ENCODE peak calls at places on chromosomes 1 and 21, in seven cellular contexts. One of them, this sample, is unnamed.

GRCh38 chr21:44926364-44927101 is 5.8 kb upstream of the ITGB2 start:
- DNase-seq in activated naive CD4-positive, alpha-beta T cell treated with Interleukin-2 at 50 U/mL for 16 hours: peak; percentile 56
- DNase-seq in dorsolateral prefrontal cortex: no peak
- DNase-seq in activated CD4-positive, CD25-positive, alpha-beta regulatory T cell: peak; percentile 28
- DNase-seq in NCI-H1105 treated with DMSO at 0.1 percent for 48 hours: no peak
- DNase-seq in caudate nucleus: no peak
- DNase-seq in LNCaP clone FGC: no peak
- DNase-seq in this sample: no peak

GRCh38 chr21:45327458-45328197 is 39.9 kb upstream of the POFUT2 start:
- DNase-seq in caudate nucleus: no peak
- DNase-seq in activated CD4-positive, CD25-positive, alpha-beta regulatory T cell: no peak
- DNase-seq in dorsolateral prefrontal cortex: peak; percentile 42
- DNase-seq in LNCaP clone FGC: no peak
- DNase-seq in NCI-H1105 treated with DMSO at 0.1 percent for 48 hours: no peak
- DNase-seq in activated naive CD4-positive, alpha-beta T cell treated with Interleukin-2 at 50 U/mL for 16 hours: no peak
- DNase-seq in this sample: no peak

GRCh38 chr1:204417231-204417997 is 5.8 kb upstream of the PPP1R15B start:
- DNase-seq in LNCaP clone FGC: peak; percentile 94
- DNase-seq in caudate nucleus: peak; percentile 20
- DNase-seq in activated CD4-positive, CD25-positive, alpha-beta regulatory T cell: no peak
- DNase-seq in activated naive CD4-positive, alpha-beta T cell treated with Interleukin-2 at 50 U/mL for 16 hours: peak; percentile 48
- DNase-seq in dorsolateral prefrontal cortex: no peak
- DNase-seq in NCI-H1105 treated with DMSO at 0.1 percent for 48 hours: no peak
- DNase-seq in this sample: peak; percentile 99

GRCh38 chr1:223748405-223748772 is 36.0 kb downstream of the CAPN2 start:
- DNase-seq in activated CD4-positive, CD25-positive, alpha-beta regulatory T cell: no peak
- DNase-seq in LNCaP clone FGC: no peak
- DNase-seq in caudate nucleus: no peak
- DNase-seq in dorsolateral prefrontal cortex: no peak
- DNase-seq in NCI-H1105 treated with DMSO at 0.1 percent for 48 hours: no peak
- DNase-seq in activated naive CD4-positive, alpha-beta T cell treated with Interleukin-2 at 50 U/mL for 16 hours: peak; percentile 17
- DNase-seq in this sample: no peak

GRCh38 chr1:53654216-53655210 is 84.5 kb downstream of the GLIS1 start:
- DNase-seq in dorsolateral prefrontal cortex: no peak
- DNase-seq in activated naive CD4-positive, alpha-beta T cell treated with Interleukin-2 at 50 U/mL for 16 hours: no peak
- DNase-seq in LNCaP clone FGC: no peak
- DNase-seq in NCI-H1105 treated with DMSO at 0.1 percent for 48 hours: no peak
- DNase-seq in caudate nucleus: no peak
- DNase-seq in activated CD4-positive, CD25-positive, alpha-beta regulatory T cell: no peak
- DNase-seq in this sample: no peak

GRCh38 chr1:64163972-64164371 is 39.5 kb upstream of the UBE2U start:
- DNase-seq in activated naive CD4-positive, alpha-beta T cell treated with Interleukin-2 at 50 U/mL for 16 hours: no peak
- DNase-seq in activated CD4-positive, CD25-positive, alpha-beta regulatory T cell: no peak
- DNase-seq in caudate nucleus: no peak
- DNase-seq in LNCaP clone FGC: no peak
- DNase-seq in dorsolateral prefrontal cortex: no peak
- DNase-seq in NCI-H1105 treated with DMSO at 0.1 percent for 48 hours: no peak
- DNase-seq in this sample: no peak

GRCh38 chr1:54275349-54275748 is 75.4 kb downstream of the MRPL37 start:
- DNase-seq in NCI-H1105 treated with DMSO at 0.1 percent for 48 hours: no peak
- DNase-seq in LNCaP clone FGC: no peak
- DNase-seq in dorsolateral prefrontal cortex: no peak
- DNase-seq in caudate nucleus: no peak
- DNase-seq in activated CD4-positive, CD25-positive, alpha-beta regulatory T cell: no peak
- DNase-seq in activated naive CD4-positive, alpha-beta T cell treated with Interleukin-2 at 50 U/mL for 16 hours: no peak
- DNase-seq in this sample: no peak

GRCh38 chr1:24181619-24182018 is 5.5 kb downstream of the IFNLR1 start:
- DNase-seq in caudate nucleus: no peak
- DNase-seq in NCI-H1105 treated with DMSO at 0.1 percent for 48 hours: no peak
- DNase-seq in activated CD4-positive, CD25-positive, alpha-beta regulatory T cell: no peak
- DNase-seq in activated naive CD4-positive, alpha-beta T cell treated with Interleukin-2 at 50 U/mL for 16 hours: no peak
- DNase-seq in LNCaP clone FGC: no peak
- DNase-seq in dorsolateral prefrontal cortex: no peak
- DNase-seq in this sample: no peak

GRCh38 chr21:45992311-45993209 is 11.0 kb downstream of the COL6A1 start:
- DNase-seq in activated naive CD4-positive, alpha-beta T cell treated with Interleukin-2 at 50 U/mL for 16 hours: no peak
- DNase-seq in activated CD4-positive, CD25-positive, alpha-beta regulatory T cell: no peak
- DNase-seq in dorsolateral prefrontal cortex: peak; percentile 40
- DNase-seq in caudate nucleus: no peak
- DNase-seq in LNCaP clone FGC: no peak
- DNase-seq in NCI-H1105 treated with DMSO at 0.1 percent for 48 hours: no peak
- DNase-seq in this sample: no peak

GRCh38 chr1:91755176-91755575 is 130.8 kb downstream of the TGFBR3 start:
- DNase-seq in activated naive CD4-positive, alpha-beta T cell treated with Interleukin-2 at 50 U/mL for 16 hours: no peak
- DNase-seq in NCI-H1105 treated with DMSO at 0.1 percent for 48 hours: no peak
- DNase-seq in dorsolateral prefrontal cortex: no peak
- DNase-seq in caudate nucleus: no peak
- DNase-seq in activated CD4-positive, CD25-positive, alpha-beta regulatory T cell: no peak
- DNase-seq in LNCaP clone FGC: no peak
- DNase-seq in this sample: no peak

GRCh38 chr1:70438529-70438928 is 27.5 kb downstream of the CTH start:
- DNase-seq in NCI-H1105 treated with DMSO at 0.1 percent for 48 hours: no peak
- DNase-seq in dorsolateral prefrontal cortex: no peak
- DNase-seq in caudate nucleus: no peak
- DNase-seq in activated naive CD4-positive, alpha-beta T cell treated with Interleukin-2 at 50 U/mL for 16 hours: no peak
- DNase-seq in activated CD4-positive, CD25-positive, alpha-beta regulatory T cell: no peak
- DNase-seq in LNCaP clone FGC: no peak
- DNase-seq in this sample: no peak

GRCh38 chr1:230854423-230854822 is 13.9 kb downstream of the C1orf198 start:
- DNase-seq in NCI-H1105 treated with DMSO at 0.1 percent for 48 hours: no peak
- DNase-seq in activated naive CD4-positive, alpha-beta T cell treated with Interleukin-2 at 50 U/mL for 16 hours: no peak
- DNase-seq in activated CD4-positive, CD25-positive, alpha-beta regulatory T cell: no peak
- DNase-seq in LNCaP clone FGC: no peak
- DNase-seq in dorsolateral prefrontal cortex: no peak
- DNase-seq in caudate nucleus: no peak
- DNase-seq in this sample: no peak

GRCh38 chr1:25020173-25020840 is 90.2 kb upstream of the RUNX3 start:
- DNase-seq in activated CD4-positive, CD25-positive, alpha-beta regulatory T cell: no peak
- DNase-seq in dorsolateral prefrontal cortex: no peak
- DNase-seq in caudate nucleus: no peak
- DNase-seq in LNCaP clone FGC: no peak
- DNase-seq in NCI-H1105 treated with DMSO at 0.1 percent for 48 hours: no peak
- DNase-seq in activated naive CD4-positive, alpha-beta T cell treated with Interleukin-2 at 50 U/mL for 16 hours: no peak
- DNase-seq in this sample: no peak

GRCh38 chr1:11180342-11180744 is 8.8 kb upstream of the ANGPTL7 start:
- DNase-seq in activated CD4-positive, CD25-positive, alpha-beta regulatory T cell: no peak
- DNase-seq in caudate nucleus: no peak
- DNase-seq in activated naive CD4-positive, alpha-beta T cell treated with Interleukin-2 at 50 U/mL for 16 hours: no peak
- DNase-seq in LNCaP clone FGC: no peak
- DNase-seq in NCI-H1105 treated with DMSO at 0.1 percent for 48 hours: no peak
- DNase-seq in dorsolateral prefrontal cortex: no peak
- DNase-seq in this sample: peak; percentile 50

GRCh38 chr21:27406297-27407009 is 439.6 kb upstream of the ADAMTS5 start:
- DNase-seq in NCI-H1105 treated with DMSO at 0.1 percent for 48 hours: no peak
- DNase-seq in caudate nucleus: no peak
- DNase-seq in LNCaP clone FGC: no peak
- DNase-seq in activated naive CD4-positive, alpha-beta T cell treated with Interleukin-2 at 50 U/mL for 16 hours: no peak
- DNase-seq in activated CD4-positive, CD25-positive, alpha-beta regulatory T cell: no peak
- DNase-seq in dorsolateral prefrontal cortex: no peak
- DNase-seq in this sample: no peak

GRCh38 chr1:117843791-117844190 is 85.6 kb downstream of the GDAP2 start:
- DNase-seq in activated naive CD4-positive, alpha-beta T cell treated with Interleukin-2 at 50 U/mL for 16 hours: no peak
- DNase-seq in activated CD4-positive, CD25-positive, alpha-beta regulatory T cell: no peak
- DNase-seq in NCI-H1105 treated with DMSO at 0.1 percent for 48 hours: no peak
- DNase-seq in dorsolateral prefrontal cortex: no peak
- DNase-seq in caudate nucleus: no peak
- DNase-seq in LNCaP clone FGC: no peak
- DNase-seq in this sample: no peak

GRCh38 chr21:43289966-43290365 is 121.2 kb downstream of the CRYAA start:
- DNase-seq in caudate nucleus: no peak
- DNase-seq in activated CD4-positive, CD25-positive, alpha-beta regulatory T cell: no peak
- DNase-seq in NCI-H1105 treated with DMSO at 0.1 percent for 48 hours: no peak
- DNase-seq in dorsolateral prefrontal cortex: no peak
- DNase-seq in activated naive CD4-positive, alpha-beta T cell treated with Interleukin-2 at 50 U/mL for 16 hours: no peak
- DNase-seq in LNCaP clone FGC: no peak
- DNase-seq in this sample: no peak

GRCh38 chr1:22529901-22530621 is 33.2 kb upstream of the EPHA8 start:
- DNase-seq in dorsolateral prefrontal cortex: no peak
- DNase-seq in caudate nucleus: no peak
- DNase-seq in LNCaP clone FGC: no peak
- DNase-seq in activated naive CD4-positive, alpha-beta T cell treated with Interleukin-2 at 50 U/mL for 16 hours: no peak
- DNase-seq in NCI-H1105 treated with DMSO at 0.1 percent for 48 hours: no peak
- DNase-seq in activated CD4-positive, CD25-positive, alpha-beta regulatory T cell: no peak
- DNase-seq in this sample: no peak

GRCh38 chr1:214067853-214068703 is 80.3 kb downstream of the PROX1 start:
- DNase-seq in caudate nucleus: no peak
- DNase-seq in activated naive CD4-positive, alpha-beta T cell treated with Interleukin-2 at 50 U/mL for 16 hours: no peak
- DNase-seq in NCI-H1105 treated with DMSO at 0.1 percent for 48 hours: no peak
- DNase-seq in LNCaP clone FGC: no peak
- DNase-seq in activated CD4-positive, CD25-positive, alpha-beta regulatory T cell: no peak
- DNase-seq in dorsolateral prefrontal cortex: no peak
- DNase-seq in this sample: no peak

GRCh38 chr1:26336477-26337205 is 17.3 kb downstream of the CRYBG2 start:
- DNase-seq in LNCaP clone FGC: peak; percentile 26
- DNase-seq in activated CD4-positive, CD25-positive, alpha-beta regulatory T cell: peak; percentile 73
- DNase-seq in dorsolateral prefrontal cortex: no peak
- DNase-seq in activated naive CD4-positive, alpha-beta T cell treated with Interleukin-2 at 50 U/mL for 16 hours: peak; percentile 88
- DNase-seq in NCI-H1105 treated with DMSO at 0.1 percent for 48 hours: peak; percentile 83
- DNase-seq in caudate nucleus: no peak
- DNase-seq in this sample: no peak

GRCh38 chr1:15452216-15452615 is 4.3 kb upstream of the CELA2A start:
- DNase-seq in dorsolateral prefrontal cortex: no peak
- DNase-seq in NCI-H1105 treated with DMSO at 0.1 percent for 48 hours: no peak
- DNase-seq in activated naive CD4-positive, alpha-beta T cell treated with Interleukin-2 at 50 U/mL for 16 hours: no peak
- DNase-seq in activated CD4-positive, CD25-positive, alpha-beta regulatory T cell: no peak
- DNase-seq in LNCaP clone FGC: no peak
- DNase-seq in caudate nucleus: no peak
- DNase-seq in this sample: no peak

GRCh38 chr21:32807717-32808380 is 36.3 kb upstream of the PAXBP1 start:
- DNase-seq in caudate nucleus: no peak
- DNase-seq in LNCaP clone FGC: peak; percentile 13
- DNase-seq in activated naive CD4-positive, alpha-beta T cell treated with Interleukin-2 at 50 U/mL for 16 hours: no peak
- DNase-seq in dorsolateral prefrontal cortex: no peak
- DNase-seq in activated CD4-positive, CD25-positive, alpha-beta regulatory T cell: no peak
- DNase-seq in NCI-H1105 treated with DMSO at 0.1 percent for 48 hours: no peak
- DNase-seq in this sample: no peak

GRCh38 chr1:184050631-184051030 is 899 bp upstream of the TSEN15 start:
- DNase-seq in activated CD4-positive, CD25-positive, alpha-beta regulatory T cell: no peak
- DNase-seq in LNCaP clone FGC: no peak
- DNase-seq in activated naive CD4-positive, alpha-beta T cell treated with Interleukin-2 at 50 U/mL for 16 hours: no peak
- DNase-seq in NCI-H1105 treated with DMSO at 0.1 percent for 48 hours: no peak
- DNase-seq in dorsolateral prefrontal cortex: no peak
- DNase-seq in caudate nucleus: no peak
- DNase-seq in this sample: no peak

GRCh38 chr1:115261511-115261910 is 76.5 kb downstream of the NGF start:
- DNase-seq in activated CD4-positive, CD25-positive, alpha-beta regulatory T cell: no peak
- DNase-seq in caudate nucleus: no peak
- DNase-seq in LNCaP clone FGC: no peak
- DNase-seq in dorsolateral prefrontal cortex: no peak
- DNase-seq in NCI-H1105 treated with DMSO at 0.1 percent for 48 hours: no peak
- DNase-seq in activated naive CD4-positive, alpha-beta T cell treated with Interleukin-2 at 50 U/mL for 16 hours: no peak
- DNase-seq in this sample: no peak

This sample was measured in kidney epithelial cell.